ENCODE peak calls at places on chromosome 15, in six cellular contexts. L is K562, P is HCT116, O is spleen, J is Panc1, G is breast epithelium. T is an unnamed sample. For H3K9me3, the result is how much of the 10 kb centered on the place peaks cover.

GRCh38 chr15:93035953-93036810 is 52.8 kb downstream of the RGMA start:
- DNase-seq in L (peak), P (peak), O (peak), J (no peak), G (peak), T (no peak)

GRCh38 chr15:28918141-28918983 is 32.6 kb downstream of the APBA2 start:
- DNase-seq in L (peak), P (peak), O (peak), J (no peak), G (no peak), T (no peak)

GRCh38 chr15:26438316-26438715 is 334.6 kb downstream of the GABRB3 start:
- DNase-seq in L (no peak), P (no peak), O (no peak), J (no peak), G (no peak), T (no peak)

GRCh38 chr15:89728254-89728653 is 22.8 kb downstream of the MESP1 start:
- DNase-seq in L (no peak), P (no peak), O (no peak), J (no peak), G (no peak), T (no peak)

GRCh38 chr15:38883987-38884386 is 319.4 kb upstream of the RASGRP1 start:
- DNase-seq in L (no peak), P (no peak), O (no peak), J (no peak), G (no peak), T (no peak)

GRCh38 chr15:94286581-94286980 is 55.2 kb downstream of the MCTP2 start:
- DNase-seq in L (no peak), P (no peak), O (no peak), J (no peak), G (no peak), T (no peak)

GRCh38 chr15:69422336-69422895 is 8.3 kb downstream of the KIF23 start:
- DNase-seq in L (no peak), P (no peak), O (no peak), J (no peak), G (no peak), T (no peak)

GRCh38 chr15:78937132-78937739 is 7.6 kb downstream of the CTSH start:
- DNase-seq in L (peak), P (no peak), O (peak), J (no peak), G (no peak), T (no peak)

GRCh38 chr15:41445399-41445798 is 28.5 kb downstream of the RTF1 start:
- DNase-seq in L (no peak), P (no peak), O (no peak), J (no peak), G (no peak), T (no peak)

GRCh38 chr15:38562278-38562677 is 2.3 kb downstream of the RASGRP1 start:
- DNase-seq in L (no peak), P (no peak), O (no peak), J (no peak), G (no peak), T (no peak)

GRCh38 chr15:32717290-32718081 is at the start of gene GREM1:
- DNase-seq in L (no peak), P (no peak), O (no peak), J (no peak), G (no peak), T (peak)

GRCh38 chr15:74845208-74845568 is 2.2 kb upstream of the ULK3 start:
- DNase-seq in L (no peak), P (no peak), O (peak), J (no peak), G (no peak), T (no peak)

GRCh38 chr15:41866263-41866703 is 27.6 kb downstream of the SPTBN5 start:
- DNase-seq in L (peak), P (no peak), O (no peak), J (no peak), G (no peak), T (no peak)

GRCh38 chr15:89459271-89460038 is 36.9 kb downstream of the RHCG start:
- DNase-seq in L (no peak), P (no peak), O (no peak), J (no peak), G (no peak), T (no peak)

GRCh38 chr15:31262901-31263671 is 63.5 kb upstream of the KLF13 start:
- DNase-seq in L (no peak), P (no peak), O (peak), J (no peak), G (peak), T (peak)

GRCh38 chr15:77599899-77600298 is 32.8 kb downstream of the LINGO1 start:
- DNase-seq in L (peak), P (peak), O (no peak), J (no peak), G (no peak), T (peak)

GRCh38 chr15:41429003-41429890 is 12.4 kb downstream of the RTF1 start:
- DNase-seq in L (no peak), P (no peak), O (no peak), J (no peak), G (no peak), T (peak)

GRCh38 chr15:61051570-61052031 is 177.5 kb downstream of the RORA start:
- DNase-seq in L (no peak), P (no peak), O (no peak), J (no peak), G (no peak), T (peak)

GRCh38 chr15:40108061-40108854 is 421 bp downstream of the BMF start:
- DNase-seq in L (no peak), P (no peak), O (no peak), J (no peak), G (peak), T (peak)

GRCh38 chr15:101358895-101359294 is 63.8 kb upstream of the SNRPA1 start:
- DNase-seq in L (no peak), P (no peak), O (no peak), J (no peak), G (no peak), T (no peak)

GRCh38 chr15:68631621-68632051 is 52.8 kb downstream of the CORO2B start:
- DNase-seq in L (no peak), P (no peak), O (peak), J (no peak), G (no peak), T (no peak)

GRCh38 chr15:41561777-41562145 is 2.7 kb downstream of the TYRO3 start:
- DNase-seq in L (no peak), P (no peak), O (no peak), J (no peak), G (no peak), T (peak)

GRCh38 chr15:38129531-38130199 is 123.0 kb upstream of the SPRED1 start:
- DNase-seq in L (no peak), P (no peak), O (no peak), J (no peak), G (no peak), T (peak)

GRCh38 chr15:99249270-99249817 is at the start of gene TTC23:
- DNase-seq in L (no peak), P (peak), O (no peak), J (peak), G (no peak), T (peak)

GRCh38 chr15:84715442-84716035 is 400 bp downstream of the SEC11A start:
- DNase-seq in L (no peak), P (no peak), O (peak), J (no peak), G (no peak), T (peak)

GRCh38 chr15:65042776-65043322 is 2.3 kb upstream of the SLC51B start:
- DNase-seq in L (no peak), P (no peak), O (no peak), J (no peak), G (no peak), T (peak)

GRCh38 chr15:29656636-29657475 is 165.4 kb downstream of the TJP1 start:
- DNase-seq in L (peak), P (peak), O (no peak), J (no peak), G (no peak), T (no peak)

GRCh38 chr15:81516012-81516411 is 142.0 kb upstream of the TMC3 start:
- DNase-seq in L (no peak), P (no peak), O (no peak), J (no peak), G (no peak), T (no peak)

GRCh38 chr15:35246376-35246965 is 161.4 kb upstream of the NANOGP8 start:
- DNase-seq in L (no peak), P (no peak), O (no peak), J (no peak), G (no peak), T (no peak)

DNA sequence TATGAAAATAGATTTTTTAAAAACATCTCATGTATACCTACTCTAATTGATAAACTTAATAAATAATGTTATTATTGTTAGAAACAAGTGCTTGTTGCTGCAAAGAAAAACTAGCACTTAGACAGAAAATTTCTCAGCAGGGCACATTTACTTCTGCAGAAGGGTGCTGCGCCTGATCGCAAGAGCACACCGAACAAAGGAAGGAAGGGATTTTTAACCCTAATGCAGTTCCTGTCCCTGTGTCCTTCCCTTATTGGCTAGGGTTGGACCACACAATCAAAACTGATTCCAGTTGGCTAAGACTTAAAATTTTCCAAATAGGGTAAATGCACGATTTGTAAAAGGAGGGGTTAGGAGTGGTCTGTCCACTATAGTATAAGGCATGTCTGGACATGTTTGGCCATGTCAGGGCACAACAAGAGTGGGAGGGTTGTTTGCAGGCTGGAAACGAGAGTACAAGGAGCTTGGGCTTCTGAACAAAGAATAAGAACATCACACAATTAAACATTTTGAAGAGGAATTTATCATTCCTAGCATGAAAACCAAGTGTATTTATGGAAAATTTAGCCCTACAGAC is 4.7 kb downstream of the DTWD1 start:
- DNase-seq in L (no peak), P (no peak), O (no peak), J (no peak), G (no peak), T (no peak)
- H3K4me3 ChIP-seq in L (no peak), P (no peak), O (no peak), J (no peak), G (no peak), T (no peak)

GRCh38 chr15:82849556-82850241 is 40.3 kb downstream of the WHAMM start:
- DNase-seq in L (peak), P (peak), O (peak), J (peak), G (peak), T (peak)
- TF ChIP-seq POLR2AphosphoS5 in L (peak), P (peak), O (no peak), J (no peak), G (peak), T (no peak)

GRCh38 chr15:62445244-62445643 is 280.2 kb upstream of the C2CD4B start:
- DNase-seq in L (no peak), P (no peak), O (no peak), J (peak), G (no peak), T (no peak)
- H3K9me3 ChIP-seq in L (under half), P (under half), O (under half), J (under half), G (under half), T (under half)

GRCh38 chr15:52113708-52114107 is 1.1 kb upstream of the BCL2L10 start:
- DNase-seq in L (no peak), P (no peak), O (no peak), J (no peak), G (no peak), T (no peak)

GRCh38 chr15:52114256-52114655 is 1.7 kb upstream of the BCL2L10 start:
- DNase-seq in L (no peak), P (no peak), O (no peak), J (no peak), G (no peak), T (no peak)

GRCh38 chr15:52111517-52112202 is 915 bp downstream of the BCL2L10 start:
- DNase-seq in L (no peak), P (no peak), O (no peak), J (no peak), G (no peak), T (no peak)

GRCh38 chr15:52113246-52113645 is 671 bp upstream of the BCL2L10 start:
- DNase-seq in L (no peak), P (no peak), O (no peak), J (no peak), G (no peak), T (no peak)

GRCh38 chr15:52112203-52112750 is 298 bp downstream of the BCL2L10 start:
- DNase-seq in L (no peak), P (no peak), O (peak), J (no peak), G (no peak), T (peak)
- H3K4me3 ChIP-seq in L (no peak), P (no peak), O (peak), J (peak), G (peak), T (peak)